ENCODE peak calls at places on chromosomes 6 and 20, in five cellular contexts. One of them, this sample, is unnamed. For H3K4me1, the result is how much of the 10 kb centered on the place peaks cover.

GRCh38 chr20:35907017-35907685 is 47.2 kb downstream of the SCAND1 start:
- DNase-seq in GM12878: no peak
- DNase-seq in K562: no peak
- DNase-seq in A549: no peak
- DNase-seq in HepG2: no peak
- DNase-seq in this sample: peak

GRCh38 chr6:121597654-121598053 is 162.2 kb downstream of the GJA1 start:
- DNase-seq in GM12878: no peak
- DNase-seq in K562: no peak
- DNase-seq in A549: no peak
- DNase-seq in HepG2: no peak
- DNase-seq in this sample: no peak

GRCh38 chr6:16473908-16474791 is 235.8 kb downstream of the GMPR start:
- DNase-seq in GM12878: peak
- DNase-seq in K562: no peak
- DNase-seq in A549: no peak
- DNase-seq in HepG2: no peak
- DNase-seq in this sample: no peak

GRCh38 chr6:147382945-147383554 is 125.4 kb upstream of the SAMD5 start:
- DNase-seq in GM12878: no peak
- DNase-seq in K562: peak
- DNase-seq in A549: peak
- DNase-seq in HepG2: peak
- DNase-seq in this sample: peak

GRCh38 chr20:1185781-1186334 is 1.1 kb upstream of the TMEM74B start:
- DNase-seq in GM12878: no peak
- DNase-seq in K562: peak
- DNase-seq in A549: peak
- DNase-seq in HepG2: peak
- DNase-seq in this sample: peak

GRCh38 chr6:4936681-4937041 is 67.2 kb downstream of the RPP40 start:
- DNase-seq in GM12878: no peak
- DNase-seq in K562: peak
- DNase-seq in A549: peak
- DNase-seq in HepG2: peak
- DNase-seq in this sample: peak

GRCh38 chr20:48321271-48321670 is 506.5 kb downstream of the PREX1 start:
- DNase-seq in GM12878: no peak
- DNase-seq in K562: no peak
- DNase-seq in A549: no peak
- DNase-seq in HepG2: no peak
- DNase-seq in this sample: no peak

GRCh38 chr6:17907467-17908229 is 79.8 kb downstream of the KIF13A start:
- DNase-seq in GM12878: no peak
- DNase-seq in K562: peak
- DNase-seq in A549: peak
- DNase-seq in HepG2: peak
- DNase-seq in this sample: no peak

GRCh38 chr20:19986419-19986818 is 30.7 kb upstream of the NAA20 start:
- DNase-seq in GM12878: no peak
- DNase-seq in K562: no peak
- DNase-seq in A549: peak
- DNase-seq in HepG2: no peak
- DNase-seq in this sample: no peak

GRCh38 chr6:103002282-103002681 is 1608.8 kb downstream of the GRIK2 start:
- DNase-seq in GM12878: no peak
- DNase-seq in K562: no peak
- DNase-seq in A549: no peak
- DNase-seq in HepG2: no peak
- DNase-seq in this sample: no peak

GRCh38 chr6:148304976-148305375 is 37.7 kb upstream of the SASH1 start:
- DNase-seq in GM12878: no peak
- DNase-seq in K562: no peak
- DNase-seq in A549: no peak
- DNase-seq in HepG2: no peak
- DNase-seq in this sample: peak

GRCh38 chr6:1987640-1988039 is 257.8 kb downstream of the GMDS start:
- DNase-seq in GM12878: no peak
- DNase-seq in K562: no peak
- DNase-seq in A549: no peak
- DNase-seq in HepG2: no peak
- DNase-seq in this sample: peak

GRCh38 chr6:84052204-84052882 is 18.8 kb downstream of the MRAP2 start:
- DNase-seq in GM12878: no peak
- DNase-seq in K562: peak
- DNase-seq in A549: no peak
- DNase-seq in HepG2: peak
- DNase-seq in this sample: peak

GRCh38 chr6:85449388-85449817 is 480 bp upstream of the NT5E start:
- DNase-seq in GM12878: peak
- DNase-seq in K562: no peak
- DNase-seq in A549: peak
- DNase-seq in HepG2: no peak
- DNase-seq in this sample: peak

GRCh38 chr6:112304680-112305079 is 42.5 kb upstream of the RFPL4B start:
- DNase-seq in GM12878: no peak
- DNase-seq in K562: no peak
- DNase-seq in A549: no peak
- DNase-seq in HepG2: no peak
- DNase-seq in this sample: no peak

GRCh38 chr6:75601608-75602163 is at the start of gene SENP6:
- DNase-seq in GM12878: no peak
- DNase-seq in K562: peak
- DNase-seq in A549: peak
- DNase-seq in HepG2: peak
- DNase-seq in this sample: peak

GRCh38 chr20:34549291-34549928 is 9.1 kb upstream of the MAP1LC3A start:
- DNase-seq in GM12878: no peak
- DNase-seq in K562: no peak
- DNase-seq in A549: no peak
- DNase-seq in HepG2: peak
- DNase-seq in this sample: no peak

GRCh38 chr6:72271531-72271930 is 350.3 kb upstream of the KCNQ5 start:
- DNase-seq in GM12878: no peak
- DNase-seq in K562: no peak
- DNase-seq in A549: no peak
- DNase-seq in HepG2: no peak
- DNase-seq in this sample: no peak

GRCh38 chr6:111922454-111923297 is 49.4 kb upstream of the FYN start:
- DNase-seq in GM12878: no peak
- DNase-seq in K562: no peak
- DNase-seq in A549: no peak
- DNase-seq in HepG2: no peak
- DNase-seq in this sample: no peak

GRCh38 chr20:17875106-17875980 is 93.3 kb downstream of the SNX5 start:
- DNase-seq in GM12878: no peak
- DNase-seq in K562: no peak
- DNase-seq in A549: no peak
- DNase-seq in HepG2: peak
- DNase-seq in this sample: peak

GRCh38 chr6:4281341-4282293 is 146.2 kb upstream of the ECI2 start:
- DNase-seq in GM12878: peak
- DNase-seq in K562: no peak
- DNase-seq in A549: no peak
- DNase-seq in HepG2: no peak
- DNase-seq in this sample: peak

GRCh38 chr20:19015326-19015725 is 197.1 kb upstream of the SLC24A3 start:
- DNase-seq in GM12878: no peak
- DNase-seq in K562: no peak
- DNase-seq in A549: no peak
- DNase-seq in HepG2: no peak
- DNase-seq in this sample: no peak

GRCh38 chr6:43434441-43434840 is 7.1 kb downstream of the ABCC10 start:
- DNase-seq in GM12878: no peak
- DNase-seq in K562: no peak
- DNase-seq in A549: no peak
- DNase-seq in HepG2: no peak
- DNase-seq in this sample: no peak

GRCh38 chr6:43746613-43747101 is 23.4 kb upstream of the VEGFA start:
- DNase-seq in GM12878: no peak
- DNase-seq in K562: no peak
- DNase-seq in A549: no peak
- DNase-seq in HepG2: no peak
- DNase-seq in this sample: no peak

GRCh38 chr6:139587469-139587868 is 213.0 kb upstream of the CITED2 start:
- DNase-seq in GM12878: no peak
- DNase-seq in K562: no peak
- DNase-seq in A549: no peak
- DNase-seq in HepG2: peak
- DNase-seq in this sample: peak

GRCh38 chr6:3798211-3798909 is 46.8 kb upstream of the PXDC1 start:
- DNase-seq in GM12878: no peak
- DNase-seq in K562: no peak
- DNase-seq in A549: no peak
- DNase-seq in HepG2: no peak
- DNase-seq in this sample: peak

GRCh38 chr6:156028310-156029131 is 572.9 kb upstream of the NOX3 start:
- DNase-seq in GM12878: no peak
- DNase-seq in K562: no peak
- DNase-seq in A549: no peak
- DNase-seq in HepG2: no peak
- DNase-seq in this sample: peak

GRCh38 chr20:34037121-34037520 is 43.4 kb downstream of the RALY start:
- DNase-seq in GM12878: no peak
- DNase-seq in K562: no peak
- DNase-seq in A549: no peak
- DNase-seq in HepG2: no peak
- DNase-seq in this sample: no peak

GRCh38 chr6:106181664-106182418 is 95.7 kb downstream of the PRDM1 start:
- DNase-seq in GM12878: peak
- DNase-seq in K562: no peak
- DNase-seq in A549: no peak
- DNase-seq in HepG2: no peak
- DNase-seq in this sample: no peak

DNA sequence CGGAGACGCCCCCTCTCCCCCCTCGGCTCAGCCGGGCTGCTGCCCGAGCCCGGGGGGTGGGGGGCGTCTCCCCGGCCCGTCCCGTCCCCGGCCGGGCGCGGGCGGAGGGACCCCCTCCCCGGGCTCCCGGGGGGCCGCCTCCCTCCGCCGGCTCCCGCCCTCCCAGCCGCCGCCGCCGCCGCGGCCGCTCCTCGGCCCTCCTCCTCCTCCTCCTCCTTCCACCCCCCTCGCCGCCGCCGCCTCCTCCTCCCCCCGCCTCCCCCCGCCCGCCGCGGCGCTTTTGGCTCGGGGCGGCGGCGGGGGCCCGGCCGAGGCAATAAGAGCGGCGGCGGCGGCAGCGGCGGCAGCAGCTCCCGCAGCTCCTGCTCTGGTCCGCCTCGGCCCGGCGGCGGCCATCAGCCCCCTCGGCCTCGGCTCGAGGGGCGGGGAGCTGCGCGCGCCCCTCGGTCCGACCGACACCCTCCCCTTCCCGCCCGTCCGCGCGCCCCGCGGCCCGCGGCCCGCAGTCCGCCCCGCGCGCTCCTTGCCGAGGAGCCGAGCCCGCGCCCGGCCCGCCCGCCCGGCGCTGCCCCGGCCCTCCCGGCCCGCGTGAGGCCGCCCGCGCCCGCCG is 38.7 kb downstream of the GNAS start:
- DNase-seq in GM12878: no peak
- DNase-seq in K562: peak
- DNase-seq in A549: peak
- DNase-seq in HepG2: no peak
- DNase-seq in this sample: no peak
- TF ChIP-seq MYC in GM12878: no peak
- TF ChIP-seq MYC in K562: no peak
- TF ChIP-seq MYC in A549: no peak
- TF ChIP-seq MYC in HepG2: no peak
- TF ChIP-seq MYC in this sample: no peak

GRCh38 chr6:45739058-45739457 is 276.6 kb downstream of the CLIC5 start:
- DNase-seq in GM12878: no peak
- DNase-seq in K562: no peak
- DNase-seq in A549: no peak
- DNase-seq in HepG2: no peak
- DNase-seq in this sample: no peak
- H3K4me1 ChIP-seq in GM12878: under half
- H3K4me1 ChIP-seq in K562: under half
- H3K4me1 ChIP-seq in A549: under half
- H3K4me1 ChIP-seq in HepG2: under half
- H3K4me1 ChIP-seq in this sample: under half

GRCh38 chr6:159742165-159742564 is 14.9 kb downstream of the WTAP start:
- DNase-seq in GM12878: no peak
- DNase-seq in K562: no peak
- DNase-seq in A549: no peak
- DNase-seq in HepG2: no peak
- DNase-seq in this sample: no peak
- TF ChIP-seq MYC in GM12878: no peak
- TF ChIP-seq MYC in K562: no peak
- TF ChIP-seq MYC in A549: no peak
- TF ChIP-seq MYC in HepG2: no peak
- TF ChIP-seq MYC in this sample: no peak

DNA sequence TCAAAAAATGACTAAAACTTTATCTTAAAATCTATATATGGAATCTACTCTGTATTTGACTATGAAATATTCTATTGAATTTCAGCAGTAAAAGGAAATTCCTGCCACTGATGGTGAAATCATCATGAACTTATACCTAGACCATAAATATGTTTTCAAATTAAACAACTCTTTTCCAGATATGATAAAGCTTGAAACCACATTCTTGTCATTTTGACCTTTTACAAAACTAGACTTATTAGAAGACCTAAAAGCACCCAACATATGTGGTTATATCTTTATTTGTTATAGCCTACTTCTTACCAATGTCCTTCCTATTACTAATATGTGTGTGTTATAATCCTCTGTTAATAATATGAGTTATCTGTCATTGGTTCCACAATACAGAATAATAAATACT is 35.3 kb downstream of the FRK start:
- DNase-seq in GM12878: no peak
- DNase-seq in K562: no peak
- DNase-seq in A549: no peak
- DNase-seq in HepG2: no peak
- DNase-seq in this sample: no peak
- H3K4me1 ChIP-seq in GM12878: under half
- H3K4me1 ChIP-seq in K562: under half
- H3K4me1 ChIP-seq in A549: half or more
- H3K4me1 ChIP-seq in HepG2: under half
- H3K4me1 ChIP-seq in this sample: under half

This sample was measured in endothelial cell of umbilical vein.